ENCODE peak calls at places on chromosomes 5 and 9, in five cellular contexts. J is tibial nerve, S is heart left ventricle, W is IMR-90, H is AG04450. B is an unnamed sample.

GRCh38 chr9:110152704-110153374 is 55.1 kb downstream of the C9orf152 start:
- DNase-seq in J (peak), S (no peak), W (peak), H (no peak), B (no peak)

GRCh38 chr5:126594077-126594476 is 942 bp downstream of the ALDH7A1 start:
- DNase-seq in J (no peak), S (no peak), W (peak), H (no peak), B (peak)

GRCh38 chr9:114396558-114397218 is 8.9 kb upstream of the AKNA start:
- DNase-seq in J (no peak), S (no peak), W (peak), H (peak), B (no peak)

GRCh38 chr5:36696059-36696673 is 89.8 kb downstream of the SLC1A3 start:
- DNase-seq in J (peak), S (peak), W (peak), H (peak), B (peak)

GRCh38 chr9:108153391-108153790 is 663.8 kb upstream of the KLF4 start:
- DNase-seq in J (no peak), S (no peak), W (no peak), H (no peak), B (no peak)

GRCh38 chr9:111601237-111602018 is 2.0 kb upstream of the PTGR1 start:
- DNase-seq in J (no peak), S (no peak), W (peak), H (no peak), B (no peak)

GRCh38 chr5:163696270-163696887 is 191.0 kb downstream of the MAT2B start:
- DNase-seq in J (peak), S (no peak), W (peak), H (peak), B (peak)

GRCh38 chr9:131480258-131480657 is 22.5 kb upstream of the POMT1 start:
- DNase-seq in J (no peak), S (no peak), W (no peak), H (no peak), B (no peak)

GRCh38 chr5:141883184-141883947 is 5.2 kb upstream of the PCDH1 start:
- DNase-seq in J (no peak), S (peak), W (peak), H (no peak), B (no peak)

GRCh38 chr9:16294371-16294770 is 576.1 kb downstream of the BNC2 start:
- DNase-seq in J (no peak), S (no peak), W (no peak), H (no peak), B (no peak)

GRCh38 chr5:91219803-91220371 is 163.2 kb downstream of the ARRDC3 start:
- DNase-seq in J (no peak), S (no peak), W (peak), H (no peak), B (peak)

GRCh38 chr5:101306391-101307137 is 403.5 kb upstream of the ST8SIA4 start:
- DNase-seq in J (no peak), S (no peak), W (no peak), H (no peak), B (no peak)

GRCh38 chr5:174363934-174364333 is 318.4 kb downstream of the NSG2 start:
- DNase-seq in J (no peak), S (no peak), W (no peak), H (no peak), B (no peak)

GRCh38 chr9:136511670-136512592 is 29.1 kb upstream of the SEC16A start:
- DNase-seq in J (peak), S (peak), W (no peak), H (no peak), B (peak)

GRCh38 chr9:131275332-131276106 is 791 bp downstream of the FAM78A start:
- DNase-seq in J (no peak), S (peak), W (no peak), H (no peak), B (no peak)

GRCh38 chr9:14722391-14723035 is at the start of gene CER1:
- DNase-seq in J (no peak), S (no peak), W (no peak), H (no peak), B (no peak)

GRCh38 chr9:135490166-135490870 is 10.2 kb upstream of the MRPS2 start:
- DNase-seq in J (no peak), S (no peak), W (no peak), H (no peak), B (no peak)
- H3K27ac ChIP-seq in J (no peak), S (no peak), W (no peak), H (no peak), B (no peak)

GRCh38 chr5:123088031-123088805 is 823 bp upstream of the PRDM6 start:
- DNase-seq in J (no peak), S (peak), W (no peak), H (no peak), B (no peak)

GRCh38 chr5:123091258-123091987 is 2.4 kb downstream of the PRDM6 start:
- DNase-seq in J (no peak), S (no peak), W (peak), H (no peak), B (no peak)

GRCh38 chr5:123089971-123090640 is 1.1 kb downstream of the PRDM6 start:
- DNase-seq in J (no peak), S (no peak), W (peak), H (no peak), B (no peak)

GRCh38 chr5:123090641-123091257 is 1.7 kb downstream of the PRDM6 start:
- DNase-seq in J (no peak), S (no peak), W (no peak), H (no peak), B (no peak)

DNA sequence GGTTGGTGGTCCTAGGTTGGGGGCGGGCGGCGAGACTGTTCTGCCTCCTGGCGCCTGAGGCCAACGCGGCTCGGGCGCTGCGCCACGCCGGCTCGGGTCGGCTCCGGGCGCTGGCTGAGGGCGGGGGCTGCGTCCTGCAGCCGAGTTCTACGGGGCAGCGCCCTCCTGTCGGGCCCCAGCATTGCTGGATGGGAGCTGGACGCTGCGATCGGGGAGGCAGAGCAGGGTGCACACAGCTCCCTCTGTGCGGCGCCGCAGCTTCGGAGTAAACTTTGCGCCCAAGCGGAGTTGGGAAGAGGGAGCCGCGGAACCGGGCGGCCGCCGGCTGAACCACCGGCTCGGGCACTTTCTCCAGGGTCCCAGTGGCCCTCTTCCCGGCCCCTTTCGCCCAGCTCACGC is 530 bp downstream of the PRDM6 start:
- DNase-seq in J (no peak), S (no peak), W (peak), H (no peak), B (peak)
- H3K4me3 ChIP-seq in J (peak), S (peak), W (peak), H (peak), B (peak)

GRCh38 chr5:179404321-179405053 is 59.2 kb upstream of the ADAMTS2 start:
- DNase-seq in J (no peak), S (no peak), W (peak), H (no peak), B (no peak)
- TF ChIP-seq CTCF in J (no peak), S (peak), W (peak), H (peak), B (no peak)

GRCh38 chr9:93126151-93126781 is 7.8 kb downstream of the NINJ1 start:
- DNase-seq in J (no peak), S (no peak), W (no peak), H (no peak), B (peak)

GRCh38 chr9:93122721-93123221 is 11.3 kb downstream of the NINJ1 start:
- DNase-seq in J (no peak), S (peak), W (no peak), H (no peak), B (peak)

GRCh38 chr9:93125331-93125894 is 8.6 kb downstream of the NINJ1 start:
- DNase-seq in J (no peak), S (no peak), W (no peak), H (no peak), B (peak)

GRCh38 chr9:93123561-93124283 is 10.3 kb downstream of the NINJ1 start:
- DNase-seq in J (no peak), S (peak), W (no peak), H (no peak), B (peak)

DNA sequence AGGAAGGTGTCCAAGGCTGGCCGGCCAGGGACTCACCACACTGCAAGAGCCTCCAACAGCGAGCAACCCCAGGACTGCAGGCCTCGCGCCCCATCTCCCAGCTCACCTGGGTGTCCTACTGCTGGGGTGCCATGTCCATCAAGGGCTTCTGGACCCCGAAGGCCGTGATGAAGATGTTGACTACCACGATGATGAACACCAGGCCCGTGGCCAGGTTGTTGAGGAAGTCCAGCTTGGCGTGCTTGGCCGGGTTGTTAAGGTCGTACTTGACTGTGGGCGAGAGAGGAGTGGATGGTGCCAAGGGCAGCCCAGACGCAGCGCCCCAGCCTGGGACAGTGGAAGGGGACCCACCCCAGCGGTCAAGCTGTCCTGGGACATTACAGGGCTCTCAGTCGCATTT is 9.3 kb downstream of the NINJ1 start:
- DNase-seq in J (no peak), S (no peak), W (no peak), H (no peak), B (peak)
- H3K27ac ChIP-seq in J (no peak), S (no peak), W (no peak), H (no peak), B (no peak)

GRCh38 chr5:143406408-143406807 is 2.9 kb upstream of the NR3C1 start:
- DNase-seq in J (no peak), S (no peak), W (no peak), H (no peak), B (no peak)
- H3K4me3 ChIP-seq in J (no peak), S (no peak), W (no peak), H (no peak), B (no peak)

GRCh38 chr9:106861585-106862114 is 1.3 kb upstream of the ZNF462 start:
- DNase-seq in J (no peak), S (no peak), W (no peak), H (no peak), B (peak)

GRCh38 chr9:106862946-106863740 is at the start of gene ZNF462:
- DNase-seq in J (peak), S (peak), W (peak), H (no peak), B (peak)

GRCh38 chr9:106859957-106860715 is 2.8 kb upstream of the ZNF462 start:
- DNase-seq in J (no peak), S (peak), W (no peak), H (no peak), B (peak)

GRCh38 chr9:106860731-106861584 is 2.0 kb upstream of the ZNF462 start:
- DNase-seq in J (peak), S (peak), W (peak), H (no peak), B (peak)

GRCh38 chr9:106862115-106862945 is 636 bp upstream of the ZNF462 start:
- DNase-seq in J (peak), S (peak), W (peak), H (no peak), B (peak)
- TF ChIP-seq CTCF in J (no peak), S (peak), W (peak), H (peak), B (no peak)

DNA sequence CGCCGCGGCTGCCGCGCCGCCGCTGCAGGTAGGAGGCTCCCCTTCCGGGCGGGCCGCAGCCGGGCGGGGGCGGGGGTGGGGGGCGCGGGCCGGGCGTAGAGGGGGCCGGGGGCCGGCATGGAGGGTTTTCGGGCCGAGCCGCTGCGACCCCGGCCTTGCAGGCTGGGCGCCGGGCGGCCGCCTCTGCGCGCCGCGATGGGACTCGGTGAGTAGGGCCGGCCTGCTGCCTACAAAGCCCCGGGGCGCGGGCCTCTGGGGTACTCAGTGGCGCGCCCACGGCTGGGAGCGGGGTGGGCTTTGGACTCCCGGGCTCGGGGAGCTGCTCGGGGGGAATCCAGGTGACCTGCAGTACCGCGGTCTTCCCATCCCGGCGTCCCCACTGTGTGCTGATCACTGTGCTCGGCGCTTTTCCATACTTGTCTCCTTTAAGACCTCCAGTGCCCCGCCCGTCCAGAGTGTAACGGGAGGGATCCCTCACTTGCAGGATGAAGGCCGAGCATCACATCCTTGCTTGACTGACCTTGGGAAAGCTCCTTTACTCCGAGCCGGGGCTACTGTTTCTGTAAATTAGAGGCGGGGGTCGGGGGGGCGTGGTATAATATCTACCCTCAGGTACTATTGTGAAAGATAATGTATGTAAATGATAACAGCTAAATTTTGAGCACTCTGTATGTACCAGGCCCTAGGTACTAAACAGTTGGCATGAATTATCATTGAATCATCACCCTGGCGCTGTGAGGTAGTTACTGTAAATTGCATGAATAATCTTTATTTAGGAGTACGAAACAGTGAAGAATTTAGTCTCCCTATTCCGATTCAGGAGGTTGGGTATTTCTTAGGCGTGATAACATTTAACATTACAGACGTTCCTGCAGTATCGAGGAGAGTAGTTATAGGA is 672 bp downstream of the MSANTD3 start:
- DNase-seq in J (peak), S (peak), W (peak), H (no peak), B (peak)
- H3K27ac ChIP-seq in J (peak), S (peak), W (peak), H (peak), B (peak)

GRCh38 chr9:117290306-117290705 is 124.6 kb downstream of the ASTN2 start:
- DNase-seq in J (no peak), S (no peak), W (no peak), H (no peak), B (no peak)
- H3K4me3 ChIP-seq in J (no peak), S (no peak), W (no peak), H (no peak), B (no peak)

B was measured in thyroid gland.